ENCODE peak calls at places on chromosome 3, in seven cellular contexts. Y, R, I, K, W, U and E are unnamed samples.
A peak's percentile ranks its signal among the peaks of the same experiment; 100 is the strongest.

GRCh38 chr3:48949376-48949717 is 30.7 kb downstream of the ARIH2 start:
- DNase-seq in Y (no peak), R (no peak), I (no peak), K (peak; percentile 12), W (no peak), U (peak; percentile 67), E (no peak)

GRCh38 chr3:119206611-119207511 is 33.5 kb downstream of the UPK1B start:
- DNase-seq in Y (no peak), R (no peak), I (no peak), K (no peak), W (no peak), U (no peak), E (no peak)

GRCh38 chr3:86938305-86938704 is 52.6 kb downstream of the VGLL3 start:
- DNase-seq in Y (no peak), R (no peak), I (no peak), K (no peak), W (no peak), U (no peak), E (no peak)

GRCh38 chr3:150324825-150325224 is 83.3 kb upstream of the TSC22D2 start:
- DNase-seq in Y (no peak), R (no peak), I (no peak), K (no peak), W (no peak), U (no peak), E (no peak)

GRCh38 chr3:139846729-139847128 is 88.3 kb upstream of the CLSTN2 start:
- DNase-seq in Y (no peak), R (no peak), I (no peak), K (no peak), W (no peak), U (no peak), E (no peak)

GRCh38 chr3:41716391-41716910 is 245.5 kb downstream of the ULK4 start:
- DNase-seq in Y (peak; percentile 30), R (no peak), I (no peak), K (peak; percentile 37), W (no peak), U (peak; percentile 6), E (no peak)

GRCh38 chr3:127824151-127824825 is 2.0 kb upstream of the MGLL start:
- DNase-seq in Y (no peak), R (no peak), I (no peak), K (no peak), W (no peak), U (no peak), E (no peak)

GRCh38 chr3:5197470-5198312 is 10.2 kb downstream of the EDEM1 start:
- DNase-seq in Y (no peak), R (no peak), I (no peak), K (peak; percentile 73), W (no peak), U (peak; percentile 26), E (no peak)

GRCh38 chr3:168678730-168679129 is 583.0 kb upstream of the GOLIM4 start:
- DNase-seq in Y (no peak), R (no peak), I (no peak), K (peak; percentile 10), W (no peak), U (no peak), E (no peak)

GRCh38 chr3:123884993-123885392 is 861 bp upstream of the MYLK start:
- DNase-seq in Y (no peak), R (no peak), I (no peak), K (no peak), W (no peak), U (no peak), E (no peak)

GRCh38 chr3:63328386-63328785 is 50.3 kb downstream of the SYNPR start:
- DNase-seq in Y (no peak), R (no peak), I (no peak), K (peak; percentile 2), W (no peak), U (peak; percentile 47), E (peak; percentile 58)

GRCh38 chr3:46861293-46861995 is 1.8 kb downstream of the MYL3 start:
- DNase-seq in Y (no peak), R (peak; percentile 18), I (peak; percentile 12), K (no peak), W (no peak), U (no peak), E (no peak)

GRCh38 chr3:22887664-22888291 is 315.3 kb upstream of the UBE2E2 start:
- DNase-seq in Y (no peak), R (no peak), I (no peak), K (peak; percentile 21), W (peak; percentile 19), U (peak; percentile 6), E (no peak)

GRCh38 chr3:156892701-156893100 is 66.5 kb downstream of the LEKR1 start:
- DNase-seq in Y (no peak), R (peak; percentile 5), I (no peak), K (peak; percentile 51), W (no peak), U (peak; percentile 78), E (no peak)

GRCh38 chr3:42101048-42101447 is 9.9 kb downstream of the TRAK1 start:
- DNase-seq in Y (no peak), R (peak; percentile 51), I (peak; percentile 27), K (peak; percentile 79), W (no peak), U (peak; percentile 65), E (peak; percentile 26)

GRCh38 chr3:46098319-46098761 is 71.1 kb upstream of the XCR1 start:
- DNase-seq in Y (no peak), R (no peak), I (peak; percentile 59), K (peak; percentile 50), W (no peak), U (peak; percentile 26), E (no peak)

GRCh38 chr3:186980989-186981388 is 50.7 kb downstream of the ST6GAL1 start:
- DNase-seq in Y (no peak), R (no peak), I (no peak), K (no peak), W (no peak), U (no peak), E (no peak)

GRCh38 chr3:20935791-20936190 is 749.8 kb upstream of the SGO1 start:
- DNase-seq in Y (no peak), R (no peak), I (no peak), K (no peak), W (no peak), U (peak; percentile 2), E (no peak)

GRCh38 chr3:17798000-17798399 is 55.6 kb upstream of the TBC1D5 start:
- DNase-seq in Y (no peak), R (peak; percentile 13), I (no peak), K (no peak), W (no peak), U (no peak), E (no peak)

GRCh38 chr3:24454862-24455261 is 39.8 kb downstream of the THRB start:
- DNase-seq in Y (no peak), R (no peak), I (no peak), K (no peak), W (no peak), U (no peak), E (no peak)

GRCh38 chr3:103056953-103057450 is 622.2 kb downstream of the ZPLD1 start:
- DNase-seq in Y (no peak), R (no peak), I (no peak), K (no peak), W (no peak), U (peak; percentile 20), E (no peak)

GRCh38 chr3:9497821-9498565 is 55.6 kb downstream of the LHFPL4 start:
- DNase-seq in Y (no peak), R (no peak), I (no peak), K (peak; percentile 74), W (no peak), U (peak; percentile 87), E (no peak)

GRCh38 chr3:55623786-55624185 is 136.7 kb upstream of the WNT5A start:
- DNase-seq in Y (no peak), R (no peak), I (no peak), K (peak; percentile 41), W (no peak), U (no peak), E (no peak)

GRCh38 chr3:27715863-27716262 is 6.3 kb downstream of the EOMES start:
- DNase-seq in Y (no peak), R (no peak), I (no peak), K (no peak), W (no peak), U (no peak), E (no peak)

GRCh38 chr3:157868881-157869280 is 237.3 kb downstream of the SHOX2 start:
- DNase-seq in Y (no peak), R (no peak), I (no peak), K (no peak), W (no peak), U (no peak), E (no peak)

GRCh38 chr3:51637144-51637940 is 33.7 kb upstream of the TEX264 start:
- DNase-seq in Y (no peak), R (no peak), I (no peak), K (no peak), W (no peak), U (no peak), E (no peak)

GRCh38 chr3:100973594-100973993 is 19.6 kb downstream of the ABI3BP start:
- DNase-seq in Y (no peak), R (no peak), I (no peak), K (no peak), W (no peak), U (no peak), E (no peak)
- H3K4me1 ChIP-seq in Y (no peaks in the 10 kb centered on the region), R (no peaks in the 10 kb centered on the region), I (no peaks in the 10 kb centered on the region), K (peaks cover 2% of the 10 kb centered on the region), W (no peaks in the 10 kb centered on the region), U (no peaks in the 10 kb centered on the region), E (peaks cover 12% of the 10 kb centered on the region)

GRCh38 chr3:111739241-111739952 is 119.7 kb upstream of the PHLDB2 start:
- DNase-seq in Y (no peak), R (peak; percentile 91), I (no peak), K (peak; percentile 88), W (no peak), U (peak; percentile 87), E (peak; percentile 38)

GRCh38 chr3:111737056-111737711 is 121.9 kb upstream of the PHLDB2 start:
- DNase-seq in Y (no peak), R (no peak), I (no peak), K (no peak), W (no peak), U (no peak), E (no peak)

GRCh38 chr3:111738238-111738637 is 120.8 kb upstream of the PHLDB2 start:
- DNase-seq in Y (no peak), R (no peak), I (no peak), K (no peak), W (no peak), U (peak; percentile 54), E (no peak)

GRCh38 chr3:111738790-111739189 is 120.3 kb upstream of the PHLDB2 start:
- DNase-seq in Y (no peak), R (no peak), I (no peak), K (no peak), W (no peak), U (no peak), E (no peak)

GRCh38 chr3:111737712-111738097 is 121.4 kb upstream of the PHLDB2 start:
- DNase-seq in Y (no peak), R (peak; percentile 52), I (peak; percentile 66), K (peak; percentile 98), W (no peak), U (peak; percentile 100), E (peak; percentile 32)
- H3K27ac ChIP-seq in Y (peak overlapping the region; percentile 83), R (peak overlapping the region; percentile 22), I (peak overlapping the region; percentile 95), K (no peak overlapping the region), W (no peak overlapping the region), U (peak overlapping the region; percentile 85), E (peak overlapping the region; percentile 40)

GRCh38 chr3:142129516-142130171 is 19.7 kb downstream of the TFDP2 start:
- DNase-seq in Y (no peak), R (no peak), I (no peak), K (no peak), W (no peak), U (no peak), E (no peak)
- TF ChIP-seq CTCF in Y (peak; percentile 45), R (no peak), I (no peak), K (peak; percentile 25), W (no peak), U (peak; percentile 24), E (no peak)

GRCh38 chr3:77626157-77626556 is 586.3 kb downstream of the ROBO2 start:
- DNase-seq in Y (no peak), R (no peak), I (no peak), K (no peak), W (no peak), U (no peak), E (no peak)
- H3K4me1 ChIP-seq in Y (no peaks in the 10 kb centered on the region), R (no peaks in the 10 kb centered on the region), I (no peaks in the 10 kb centered on the region), K (no peaks in the 10 kb centered on the region), W (no peaks in the 10 kb centered on the region), U (no peaks in the 10 kb centered on the region), E (no peaks in the 10 kb centered on the region)